ENCODE peak calls at places on chromosomes 12 and 14, in four cellular contexts. One of them, this sample, is unnamed. For H3K36me3 and H3K4me1, the result is how much of the 10 kb centered on the place peaks cover.

GRCh38 chr12:109387425-109388166 is 39.9 kb downstream of the MYO1H start:
- DNase-seq in sigmoid colon: no peak
- DNase-seq in heart right ventricle: no peak
- DNase-seq in left ventricle myocardium inferior: no peak
- DNase-seq in this sample: no peak

GRCh38 chr12:131095826-131096680 is 142.3 kb downstream of the ADGRD1 start:
- DNase-seq in heart right ventricle: no peak
- DNase-seq in left ventricle myocardium inferior: no peak
- DNase-seq in sigmoid colon: peak
- DNase-seq in this sample: peak

GRCh38 chr12:70809887-70810286 is 110.7 kb downstream of the PTPRR start:
- DNase-seq in sigmoid colon: no peak
- DNase-seq in heart right ventricle: no peak
- DNase-seq in left ventricle myocardium inferior: no peak
- DNase-seq in this sample: no peak

GRCh38 chr14:99257673-99258221 is 14.2 kb downstream of the BCL11B start:
- DNase-seq in heart right ventricle: no peak
- DNase-seq in left ventricle myocardium inferior: no peak
- DNase-seq in sigmoid colon: no peak
- DNase-seq in this sample: no peak

GRCh38 chr12:51519755-51520154 is 71.3 kb upstream of the SCN8A start:
- DNase-seq in left ventricle myocardium inferior: no peak
- DNase-seq in heart right ventricle: no peak
- DNase-seq in sigmoid colon: no peak
- DNase-seq in this sample: no peak

GRCh38 chr14:24535737-24536136 is 27.7 kb upstream of the CMA1 start:
- DNase-seq in left ventricle myocardium inferior: no peak
- DNase-seq in heart right ventricle: no peak
- DNase-seq in sigmoid colon: no peak
- DNase-seq in this sample: no peak

GRCh38 chr12:71338933-71339332 is 100.7 kb upstream of the LGR5 start:
- DNase-seq in heart right ventricle: no peak
- DNase-seq in left ventricle myocardium inferior: no peak
- DNase-seq in sigmoid colon: no peak
- DNase-seq in this sample: no peak

GRCh38 chr14:85319998-85320397 is 209.9 kb upstream of the FLRT2 start:
- DNase-seq in sigmoid colon: no peak
- DNase-seq in left ventricle myocardium inferior: no peak
- DNase-seq in heart right ventricle: no peak
- DNase-seq in this sample: no peak

GRCh38 chr12:15863984-15864383 is 18.2 kb upstream of the STRAP start:
- DNase-seq in left ventricle myocardium inferior: no peak
- DNase-seq in sigmoid colon: no peak
- DNase-seq in heart right ventricle: no peak
- DNase-seq in this sample: no peak

GRCh38 chr12:15602051-15602672 is 187.0 kb downstream of the EPS8 start:
- DNase-seq in heart right ventricle: no peak
- DNase-seq in sigmoid colon: no peak
- DNase-seq in left ventricle myocardium inferior: no peak
- DNase-seq in this sample: no peak

GRCh38 chr12:1777798-1778197 is 42.6 kb upstream of the LRTM2 start:
- DNase-seq in left ventricle myocardium inferior: no peak
- DNase-seq in heart right ventricle: no peak
- DNase-seq in sigmoid colon: no peak
- DNase-seq in this sample: no peak

GRCh38 chr12:101485015-101485414 is 9.9 kb downstream of the SPIC start:
- DNase-seq in left ventricle myocardium inferior: no peak
- DNase-seq in heart right ventricle: no peak
- DNase-seq in sigmoid colon: no peak
- DNase-seq in this sample: no peak

GRCh38 chr12:15393037-15393436 is 70.7 kb downstream of the PTPRO start:
- DNase-seq in sigmoid colon: no peak
- DNase-seq in left ventricle myocardium inferior: no peak
- DNase-seq in heart right ventricle: no peak
- DNase-seq in this sample: no peak

GRCh38 chr12:29929295-29929694 is 145.6 kb upstream of the TMTC1 start:
- DNase-seq in heart right ventricle: no peak
- DNase-seq in sigmoid colon: no peak
- DNase-seq in left ventricle myocardium inferior: no peak
- DNase-seq in this sample: no peak

GRCh38 chr12:111777345-111778045 is 10.8 kb downstream of the ALDH2 start:
- DNase-seq in sigmoid colon: peak
- DNase-seq in heart right ventricle: peak
- DNase-seq in left ventricle myocardium inferior: no peak
- DNase-seq in this sample: no peak

GRCh38 chr14:76904100-76904739 is 78.0 kb downstream of the LRRC74A start:
- DNase-seq in left ventricle myocardium inferior: peak
- DNase-seq in sigmoid colon: peak
- DNase-seq in heart right ventricle: peak
- DNase-seq in this sample: peak

GRCh38 chr12:713281-713875 is 39.0 kb upstream of the WNK1 start:
- DNase-seq in left ventricle myocardium inferior: no peak
- DNase-seq in heart right ventricle: no peak
- DNase-seq in sigmoid colon: no peak
- DNase-seq in this sample: no peak

GRCh38 chr14:45793081-45793480 is 540.1 kb upstream of the MIS18BP1 start:
- DNase-seq in heart right ventricle: no peak
- DNase-seq in left ventricle myocardium inferior: no peak
- DNase-seq in sigmoid colon: no peak
- DNase-seq in this sample: no peak

GRCh38 chr12:62603061-62603810 is 136.6 kb downstream of the MON2 start:
- DNase-seq in heart right ventricle: peak
- DNase-seq in sigmoid colon: peak
- DNase-seq in left ventricle myocardium inferior: peak
- DNase-seq in this sample: peak

GRCh38 chr14:70755655-70756054 is 53.7 kb downstream of the MAP3K9 start:
- DNase-seq in left ventricle myocardium inferior: no peak
- DNase-seq in sigmoid colon: no peak
- DNase-seq in heart right ventricle: no peak
- DNase-seq in this sample: no peak

GRCh38 chr12:126926023-126926600 is 1340.9 kb upstream of the TMEM132C start:
- DNase-seq in left ventricle myocardium inferior: no peak
- DNase-seq in sigmoid colon: no peak
- DNase-seq in heart right ventricle: no peak
- DNase-seq in this sample: no peak

GRCh38 chr12:111412007-111412829 is 6.5 kb downstream of the SH2B3 start:
- DNase-seq in left ventricle myocardium inferior: peak
- DNase-seq in sigmoid colon: no peak
- DNase-seq in heart right ventricle: peak
- DNase-seq in this sample: no peak

GRCh38 chr12:113268621-113269020 is 47.4 kb downstream of the TPCN1 start:
- DNase-seq in heart right ventricle: no peak
- DNase-seq in left ventricle myocardium inferior: no peak
- DNase-seq in sigmoid colon: peak
- DNase-seq in this sample: no peak

GRCh38 chr12:42090899-42091298 is 53.8 kb downstream of the GXYLT1 start:
- DNase-seq in left ventricle myocardium inferior: no peak
- DNase-seq in sigmoid colon: no peak
- DNase-seq in heart right ventricle: no peak
- DNase-seq in this sample: no peak

GRCh38 chr12:86042062-86042461 is 168.0 kb downstream of the NTS start:
- DNase-seq in sigmoid colon: no peak
- DNase-seq in left ventricle myocardium inferior: no peak
- DNase-seq in heart right ventricle: no peak
- DNase-seq in this sample: no peak

GRCh38 chr14:48943913-48944312 is 642.3 kb downstream of the RPS29 start:
- DNase-seq in left ventricle myocardium inferior: no peak
- DNase-seq in heart right ventricle: no peak
- DNase-seq in sigmoid colon: no peak
- DNase-seq in this sample: no peak

GRCh38 chr14:50944647-50945413 is 547 bp upstream of the PYGL start:
- DNase-seq in left ventricle myocardium inferior: peak
- DNase-seq in heart right ventricle: peak
- DNase-seq in sigmoid colon: peak
- DNase-seq in this sample: peak

GRCh38 chr12:39581592-39581991 is 38.0 kb downstream of the ABCD2 start:
- DNase-seq in left ventricle myocardium inferior: no peak
- DNase-seq in heart right ventricle: no peak
- DNase-seq in sigmoid colon: no peak
- DNase-seq in this sample: no peak

GRCh38 chr12:55743967-55744931 is 1.3 kb downstream of the GDF11 start:
- DNase-seq in heart right ventricle: no peak
- DNase-seq in sigmoid colon: peak
- DNase-seq in left ventricle myocardium inferior: peak
- DNase-seq in this sample: no peak

GRCh38 chr12:63826002-63826585 is 18.4 kb upstream of the SRGAP1 start:
- DNase-seq in sigmoid colon: no peak
- DNase-seq in left ventricle myocardium inferior: no peak
- DNase-seq in heart right ventricle: no peak
- DNase-seq in this sample: no peak

GRCh38 chr12:22126758-22127157 is 80.7 kb downstream of the CMAS start:
- DNase-seq in heart right ventricle: no peak
- DNase-seq in sigmoid colon: no peak
- DNase-seq in left ventricle myocardium inferior: no peak
- DNase-seq in this sample: no peak

GRCh38 chr12:6335451-6336078 is 6.3 kb downstream of the TNFRSF1A start:
- DNase-seq in heart right ventricle: peak
- DNase-seq in left ventricle myocardium inferior: peak
- DNase-seq in sigmoid colon: peak
- DNase-seq in this sample: peak

GRCh38 chr12:66280573-66280972 is 21.7 kb upstream of the HELB start:
- DNase-seq in sigmoid colon: no peak
- DNase-seq in left ventricle myocardium inferior: no peak
- DNase-seq in heart right ventricle: no peak
- DNase-seq in this sample: no peak
- H3K27ac ChIP-seq in sigmoid colon: no peak
- H3K27ac ChIP-seq in left ventricle myocardium inferior: no peak
- H3K27ac ChIP-seq in heart right ventricle: no peak
- H3K27ac ChIP-seq in this sample: no peak

GRCh38 chr12:120150919-120151525 is 34.5 kb upstream of the RAB35 start:
- DNase-seq in heart right ventricle: no peak
- DNase-seq in left ventricle myocardium inferior: no peak
- DNase-seq in sigmoid colon: no peak
- DNase-seq in this sample: no peak
- H3K36me3 ChIP-seq in heart right ventricle: under half
- H3K36me3 ChIP-seq in left ventricle myocardium inferior: half or more
- H3K36me3 ChIP-seq in sigmoid colon: half or more
- H3K36me3 ChIP-seq in this sample: under half

DNA sequence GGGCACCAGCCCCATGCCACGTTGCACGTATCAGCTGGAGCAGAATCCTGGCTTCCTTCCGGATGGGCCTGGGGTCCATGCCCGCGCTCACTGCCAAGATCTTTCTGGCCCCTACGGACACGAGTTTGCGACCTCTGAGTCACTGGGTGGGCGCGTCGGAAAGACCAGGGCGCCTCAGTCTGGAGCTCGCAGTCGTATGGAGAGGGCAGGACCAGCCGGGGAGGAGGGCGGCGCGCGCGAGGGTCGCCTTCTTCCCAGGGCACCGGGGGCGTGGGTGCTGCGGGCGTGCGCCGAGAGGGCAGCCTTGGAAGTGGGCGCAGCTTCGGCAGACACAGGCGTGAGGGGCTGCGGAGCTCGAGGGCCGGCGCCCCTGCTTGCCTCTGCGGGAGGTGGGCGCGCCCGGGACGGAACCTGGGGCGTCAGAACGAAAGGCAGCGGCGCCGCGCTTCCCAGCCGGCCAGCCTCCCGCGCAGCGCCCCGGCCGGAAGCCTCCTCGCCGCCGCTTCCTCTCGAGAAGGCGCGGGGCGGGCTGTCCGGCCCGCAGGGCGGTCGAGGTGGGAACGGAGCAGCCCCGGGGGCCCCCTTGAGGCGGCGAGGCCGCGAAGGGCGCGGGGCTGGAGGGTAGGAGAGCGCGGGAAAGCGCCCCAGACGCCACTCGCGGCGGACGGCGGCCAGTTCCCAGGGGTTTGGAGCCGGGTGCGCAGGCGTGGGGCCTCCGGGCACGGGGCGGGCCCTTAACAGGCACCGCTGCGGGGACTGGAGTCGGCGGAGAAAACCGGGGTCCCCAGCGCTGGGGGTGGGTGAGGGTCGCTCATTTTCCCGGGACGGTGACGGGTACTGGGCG is at the start of gene ARL6IP4:
- DNase-seq in sigmoid colon: no peak
- DNase-seq in heart right ventricle: peak
- DNase-seq in left ventricle myocardium inferior: peak
- DNase-seq in this sample: peak
- H3K4me1 ChIP-seq in sigmoid colon: half or more
- H3K4me1 ChIP-seq in heart right ventricle: half or more
- H3K4me1 ChIP-seq in left ventricle myocardium inferior: half or more
- H3K4me1 ChIP-seq in this sample: under half

GRCh38 chr14:32413967-32414640 is 85.0 kb downstream of the AKAP6 start:
- DNase-seq in heart right ventricle: no peak
- DNase-seq in sigmoid colon: no peak
- DNase-seq in left ventricle myocardium inferior: no peak
- DNase-seq in this sample: no peak

GRCh38 chr14:32421781-32422180 is 92.7 kb downstream of the AKAP6 start:
- DNase-seq in left ventricle myocardium inferior: no peak
- DNase-seq in sigmoid colon: no peak
- DNase-seq in heart right ventricle: no peak
- DNase-seq in this sample: no peak

GRCh38 chr14:32419429-32419828 is 90.3 kb downstream of the AKAP6 start:
- DNase-seq in sigmoid colon: no peak
- DNase-seq in heart right ventricle: no peak
- DNase-seq in left ventricle myocardium inferior: no peak
- DNase-seq in this sample: no peak

GRCh38 chr14:32414808-32415255 is 85.7 kb downstream of the AKAP6 start:
- DNase-seq in sigmoid colon: no peak
- DNase-seq in heart right ventricle: no peak
- DNase-seq in left ventricle myocardium inferior: no peak
- DNase-seq in this sample: no peak

GRCh38 chr14:32417956-32418552 is 89.0 kb downstream of the AKAP6 start:
- DNase-seq in sigmoid colon: no peak
- DNase-seq in left ventricle myocardium inferior: peak
- DNase-seq in heart right ventricle: no peak
- DNase-seq in this sample: no peak
- H3K27ac ChIP-seq in sigmoid colon: peak
- H3K27ac ChIP-seq in left ventricle myocardium inferior: peak
- H3K27ac ChIP-seq in heart right ventricle: peak
- H3K27ac ChIP-seq in this sample: peak

GRCh38 chr12:53463802-53464375 is 12.0 kb downstream of the PCBP2 start:
- DNase-seq in left ventricle myocardium inferior: no peak
- DNase-seq in heart right ventricle: no peak
- DNase-seq in sigmoid colon: no peak
- DNase-seq in this sample: no peak

GRCh38 chr12:53461591-53461990 is 9.7 kb downstream of the PCBP2 start:
- DNase-seq in heart right ventricle: no peak
- DNase-seq in left ventricle myocardium inferior: no peak
- DNase-seq in sigmoid colon: no peak
- DNase-seq in this sample: no peak

GRCh38 chr12:53461059-53461458 is 9.2 kb downstream of the PCBP2 start:
- DNase-seq in sigmoid colon: no peak
- DNase-seq in heart right ventricle: no peak
- DNase-seq in left ventricle myocardium inferior: peak
- DNase-seq in this sample: no peak

GRCh38 chr12:53464685-53465084 is 12.8 kb downstream of the PCBP2 start:
- DNase-seq in sigmoid colon: no peak
- DNase-seq in left ventricle myocardium inferior: no peak
- DNase-seq in heart right ventricle: no peak
- DNase-seq in this sample: no peak

GRCh38 chr12:53462935-53463334 is 11.0 kb downstream of the PCBP2 start:
- DNase-seq in heart right ventricle: no peak
- DNase-seq in sigmoid colon: no peak
- DNase-seq in left ventricle myocardium inferior: no peak
- DNase-seq in this sample: no peak
- H3K36me3 ChIP-seq in heart right ventricle: under half
- H3K36me3 ChIP-seq in sigmoid colon: half or more
- H3K36me3 ChIP-seq in left ventricle myocardium inferior: half or more
- H3K36me3 ChIP-seq in this sample: under half